ENCODE peak calls at places on chromosomes 6 and 20, in seven cellular contexts. One of them, this sample, is unnamed.

GRCh38 chr6:134015719-134016557 is 36.5 kb downstream of the SLC2A12 start:
- DNase-seq in fibroblast of lung: no peak
- DNase-seq in ascending aorta: no peak
- DNase-seq in A549: no peak
- DNase-seq in ovary: no peak
- DNase-seq in WTC11: no peak
- DNase-seq in foreskin fibroblast: no peak
- DNase-seq in this sample: no peak

GRCh38 chr6:149855040-149855654 is 9.0 kb downstream of the LRP11 start:
- DNase-seq in fibroblast of lung: peak
- DNase-seq in ascending aorta: no peak
- DNase-seq in A549: peak
- DNase-seq in ovary: no peak
- DNase-seq in WTC11: no peak
- DNase-seq in foreskin fibroblast: peak
- DNase-seq in this sample: no peak

GRCh38 chr20:58515240-58516212 is at the start of gene APCDD1L:
- DNase-seq in fibroblast of lung: peak
- DNase-seq in ascending aorta: peak
- DNase-seq in A549: no peak
- DNase-seq in ovary: no peak
- DNase-seq in WTC11: no peak
- DNase-seq in foreskin fibroblast: peak
- DNase-seq in this sample: no peak

GRCh38 chr6:85191656-85192055 is 258.2 kb upstream of the NT5E start:
- DNase-seq in fibroblast of lung: no peak
- DNase-seq in ascending aorta: no peak
- DNase-seq in A549: no peak
- DNase-seq in ovary: no peak
- DNase-seq in WTC11: no peak
- DNase-seq in foreskin fibroblast: peak
- DNase-seq in this sample: no peak

GRCh38 chr6:37503486-37503980 is 3.8 kb upstream of the CCDC167 start:
- DNase-seq in fibroblast of lung: no peak
- DNase-seq in ascending aorta: no peak
- DNase-seq in A549: no peak
- DNase-seq in ovary: no peak
- DNase-seq in WTC11: no peak
- DNase-seq in foreskin fibroblast: no peak
- DNase-seq in this sample: no peak

GRCh38 chr20:41286240-41286851 is 31.2 kb downstream of the ZHX3 start:
- DNase-seq in fibroblast of lung: no peak
- DNase-seq in ascending aorta: no peak
- DNase-seq in A549: no peak
- DNase-seq in ovary: no peak
- DNase-seq in WTC11: no peak
- DNase-seq in foreskin fibroblast: no peak
- DNase-seq in this sample: no peak

GRCh38 chr6:162728706-162729105 is 932 bp downstream of the PACRG start:
- DNase-seq in fibroblast of lung: no peak
- DNase-seq in ascending aorta: no peak
- DNase-seq in A549: no peak
- DNase-seq in ovary: no peak
- DNase-seq in WTC11: no peak
- DNase-seq in foreskin fibroblast: no peak
- DNase-seq in this sample: no peak

GRCh38 chr6:170031096-170031471 is 259.8 kb downstream of the DLL1 start:
- DNase-seq in fibroblast of lung: peak
- DNase-seq in ascending aorta: no peak
- DNase-seq in A549: no peak
- DNase-seq in ovary: no peak
- DNase-seq in WTC11: peak
- DNase-seq in foreskin fibroblast: no peak
- DNase-seq in this sample: no peak

GRCh38 chr6:100065348-100065747 is 71.3 kb upstream of the MCHR2 start:
- DNase-seq in fibroblast of lung: no peak
- DNase-seq in ascending aorta: no peak
- DNase-seq in A549: no peak
- DNase-seq in ovary: no peak
- DNase-seq in WTC11: no peak
- DNase-seq in foreskin fibroblast: no peak
- DNase-seq in this sample: no peak

GRCh38 chr6:13508711-13509705 is 21.6 kb upstream of the GFOD1 start:
- DNase-seq in fibroblast of lung: peak
- DNase-seq in ascending aorta: peak
- DNase-seq in A549: no peak
- DNase-seq in ovary: no peak
- DNase-seq in WTC11: no peak
- DNase-seq in foreskin fibroblast: peak
- DNase-seq in this sample: no peak
- TF ChIP-seq CTCF in fibroblast of lung: no peak
- TF ChIP-seq CTCF in ascending aorta: no peak
- TF ChIP-seq CTCF in A549: no peak
- TF ChIP-seq CTCF in ovary: no peak
- TF ChIP-seq CTCF in WTC11: no peak
- TF ChIP-seq CTCF in foreskin fibroblast: no peak
- TF ChIP-seq CTCF in this sample: no peak

GRCh38 chr6:41318648-41319565 is 16.5 kb upstream of the NCR2 start:
- DNase-seq in fibroblast of lung: peak
- DNase-seq in ascending aorta: peak
- DNase-seq in A549: peak
- DNase-seq in ovary: peak
- DNase-seq in WTC11: peak
- DNase-seq in foreskin fibroblast: peak
- DNase-seq in this sample: peak
- TF ChIP-seq CTCF in fibroblast of lung: peak
- TF ChIP-seq CTCF in ascending aorta: peak
- TF ChIP-seq CTCF in A549: peak
- TF ChIP-seq CTCF in ovary: peak
- TF ChIP-seq CTCF in WTC11: peak
- TF ChIP-seq CTCF in foreskin fibroblast: peak
- TF ChIP-seq CTCF in this sample: peak

GRCh38 chr6:25472314-25472713 is 179.7 kb upstream of the SCGN start:
- DNase-seq in fibroblast of lung: no peak
- DNase-seq in ascending aorta: no peak
- DNase-seq in A549: peak
- DNase-seq in ovary: no peak
- DNase-seq in WTC11: no peak
- DNase-seq in foreskin fibroblast: no peak
- DNase-seq in this sample: no peak
- TF ChIP-seq CTCF in fibroblast of lung: peak
- TF ChIP-seq CTCF in ascending aorta: no peak
- TF ChIP-seq CTCF in A549: no peak
- TF ChIP-seq CTCF in ovary: no peak
- TF ChIP-seq CTCF in WTC11: no peak
- TF ChIP-seq CTCF in foreskin fibroblast: peak
- TF ChIP-seq CTCF in this sample: peak

DNA sequence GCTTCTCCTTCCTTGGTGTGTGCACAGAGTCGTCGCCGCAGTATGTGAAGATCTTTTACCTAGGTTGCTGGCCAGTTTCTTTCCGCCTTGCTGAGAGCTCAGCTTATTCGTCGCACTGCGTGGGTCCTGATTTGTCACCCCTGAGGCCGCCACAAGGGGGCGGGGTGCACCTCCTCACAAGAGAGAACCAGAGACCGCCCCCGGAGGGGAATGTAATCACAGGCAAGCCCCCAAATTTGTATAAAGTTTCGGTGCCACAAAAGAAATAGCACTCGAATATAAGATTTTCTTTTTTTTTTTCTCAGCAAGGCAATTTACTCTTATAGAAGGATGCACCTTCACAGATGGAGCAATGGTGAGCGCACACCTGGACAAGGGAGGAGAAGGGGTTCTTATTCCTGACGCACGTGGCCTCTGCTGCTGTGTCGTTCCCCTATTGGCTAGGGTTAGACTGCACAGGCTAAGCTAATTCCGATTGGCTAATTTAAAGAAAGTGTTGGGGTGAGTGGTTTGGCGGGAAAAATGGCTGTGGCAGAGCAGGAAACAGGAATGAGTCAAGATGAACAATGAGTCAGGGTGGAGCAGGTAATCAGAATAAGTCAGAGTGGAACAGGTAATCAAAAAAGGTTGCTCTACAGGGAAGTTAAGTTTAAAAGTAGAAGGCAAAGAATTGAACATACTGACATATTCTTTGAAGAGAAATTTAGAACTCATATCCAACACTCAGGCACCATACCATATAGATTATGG is 19.5 kb downstream of the NCOA3 start:
- DNase-seq in fibroblast of lung: no peak
- DNase-seq in ascending aorta: no peak
- DNase-seq in A549: no peak
- DNase-seq in ovary: no peak
- DNase-seq in WTC11: peak
- DNase-seq in foreskin fibroblast: no peak
- DNase-seq in this sample: no peak
- TF ChIP-seq CTCF in fibroblast of lung: peak
- TF ChIP-seq CTCF in ascending aorta: no peak
- TF ChIP-seq CTCF in A549: no peak
- TF ChIP-seq CTCF in ovary: no peak
- TF ChIP-seq CTCF in WTC11: peak
- TF ChIP-seq CTCF in foreskin fibroblast: no peak
- TF ChIP-seq CTCF in this sample: no peak

DNA sequence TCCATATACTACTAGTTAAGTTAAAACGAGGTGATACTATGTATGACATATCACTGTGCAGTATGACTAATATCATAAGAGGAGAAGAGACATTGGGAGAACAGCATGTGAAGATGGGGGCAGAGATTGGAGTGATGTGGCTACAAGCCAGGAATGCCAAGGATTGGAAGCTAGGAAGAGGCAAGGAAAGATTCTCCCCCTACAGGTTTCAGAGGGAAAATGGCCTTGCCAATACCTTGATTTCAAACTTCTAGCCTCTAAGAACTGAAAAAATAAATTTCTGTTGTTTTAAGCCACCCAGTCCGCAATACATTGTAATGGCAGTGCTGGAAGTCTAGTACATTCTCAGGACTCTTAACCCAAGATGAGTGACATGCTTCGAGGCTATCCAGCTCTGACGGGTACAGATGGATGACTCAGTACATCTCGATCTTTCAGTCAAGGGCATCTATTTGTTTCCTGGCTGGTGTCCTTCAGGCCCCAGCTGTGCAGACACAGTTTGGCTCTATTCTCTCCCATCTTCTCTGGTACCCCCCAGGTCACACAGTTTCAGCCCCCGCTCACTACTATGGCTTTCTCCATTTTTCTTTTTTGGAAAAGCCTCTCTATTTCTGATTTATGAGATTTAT is 55.5 kb upstream of the THEMIS start:
- DNase-seq in fibroblast of lung: no peak
- DNase-seq in ascending aorta: no peak
- DNase-seq in A549: no peak
- DNase-seq in ovary: no peak
- DNase-seq in WTC11: no peak
- DNase-seq in foreskin fibroblast: no peak
- DNase-seq in this sample: no peak
- TF ChIP-seq CTCF in fibroblast of lung: peak
- TF ChIP-seq CTCF in ascending aorta: no peak
- TF ChIP-seq CTCF in A549: no peak
- TF ChIP-seq CTCF in ovary: no peak
- TF ChIP-seq CTCF in WTC11: no peak
- TF ChIP-seq CTCF in foreskin fibroblast: peak
- TF ChIP-seq CTCF in this sample: no peak

DNA sequence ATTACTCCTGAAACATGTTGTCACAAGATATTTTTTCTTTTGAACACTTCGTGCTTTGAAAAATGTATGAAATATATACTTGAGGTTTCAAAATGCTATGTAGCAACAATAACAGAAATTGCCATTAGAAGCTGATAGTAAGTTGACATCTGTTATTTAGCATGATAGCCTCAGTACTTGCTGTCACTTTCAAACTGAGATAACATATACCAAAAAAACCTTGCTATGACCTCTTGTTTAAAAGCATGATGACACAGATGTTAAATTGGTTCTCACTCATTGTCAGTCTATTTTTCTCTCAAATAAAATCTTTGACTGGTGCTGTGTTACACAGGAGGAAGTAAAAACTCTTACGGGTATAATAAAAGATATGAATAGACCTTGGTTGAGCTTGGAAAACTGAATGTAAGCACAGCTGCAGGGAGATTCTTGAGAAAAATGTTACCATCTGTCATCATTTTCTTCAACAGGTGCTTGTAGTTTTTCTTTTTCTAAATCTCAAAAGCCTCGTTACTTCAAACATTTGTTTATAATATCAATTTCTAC is 18.6 kb downstream of the MOXD1 start:
- DNase-seq in fibroblast of lung: no peak
- DNase-seq in ascending aorta: no peak
- DNase-seq in A549: no peak
- DNase-seq in ovary: no peak
- DNase-seq in WTC11: no peak
- DNase-seq in foreskin fibroblast: no peak
- DNase-seq in this sample: no peak
- TF ChIP-seq CTCF in fibroblast of lung: no peak
- TF ChIP-seq CTCF in ascending aorta: no peak
- TF ChIP-seq CTCF in A549: no peak
- TF ChIP-seq CTCF in ovary: no peak
- TF ChIP-seq CTCF in WTC11: no peak
- TF ChIP-seq CTCF in foreskin fibroblast: no peak
- TF ChIP-seq CTCF in this sample: no peak

DNA sequence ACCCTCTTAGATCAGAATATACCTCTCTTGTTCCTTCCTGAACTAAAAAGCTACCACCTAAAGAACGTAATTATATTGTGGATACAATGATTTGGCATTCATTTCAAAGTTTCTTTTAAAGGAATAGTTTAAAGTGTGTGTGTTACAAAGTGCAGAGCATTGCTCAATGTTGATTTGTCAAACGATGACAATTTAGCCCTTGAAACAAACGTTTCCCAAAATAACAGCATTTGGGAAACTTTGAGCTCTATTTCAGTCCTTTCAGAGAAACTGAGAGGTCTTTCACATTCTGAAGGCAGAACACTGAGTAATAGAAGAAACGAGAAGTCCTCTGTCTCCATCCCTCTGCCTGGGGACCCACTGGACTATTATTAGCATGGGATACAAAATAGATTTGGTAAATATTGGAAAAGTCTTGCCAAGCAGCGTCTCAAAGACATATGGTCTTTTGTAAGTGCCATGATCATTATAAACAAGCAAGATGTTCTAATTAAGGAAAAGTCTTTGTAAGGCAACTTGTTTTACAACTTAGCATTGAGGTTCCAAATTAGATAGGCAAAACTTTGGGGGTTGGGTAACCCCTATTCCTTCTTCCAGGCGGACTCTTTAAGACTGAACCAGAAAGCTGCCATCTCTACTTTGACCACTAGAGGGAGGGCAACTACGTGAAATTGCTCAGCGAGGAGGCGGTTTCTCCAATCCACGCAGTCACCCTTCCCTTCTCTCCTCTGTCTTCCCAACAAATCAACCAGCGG is 208.8 kb downstream of the RNF144B start:
- DNase-seq in fibroblast of lung: peak
- DNase-seq in ascending aorta: peak
- DNase-seq in A549: peak
- DNase-seq in ovary: peak
- DNase-seq in WTC11: peak
- DNase-seq in foreskin fibroblast: peak
- DNase-seq in this sample: peak
- TF ChIP-seq CTCF in fibroblast of lung: peak
- TF ChIP-seq CTCF in ascending aorta: peak
- TF ChIP-seq CTCF in A549: peak
- TF ChIP-seq CTCF in ovary: peak
- TF ChIP-seq CTCF in WTC11: peak
- TF ChIP-seq CTCF in foreskin fibroblast: peak
- TF ChIP-seq CTCF in this sample: peak

GRCh38 chr20:11522359-11522758 is 395.3 kb upstream of the BTBD3 start:
- DNase-seq in fibroblast of lung: no peak
- DNase-seq in ascending aorta: no peak
- DNase-seq in A549: no peak
- DNase-seq in ovary: no peak
- DNase-seq in WTC11: no peak
- DNase-seq in foreskin fibroblast: no peak
- DNase-seq in this sample: no peak
- TF ChIP-seq CTCF in fibroblast of lung: no peak
- TF ChIP-seq CTCF in ascending aorta: no peak
- TF ChIP-seq CTCF in A549: no peak
- TF ChIP-seq CTCF in ovary: no peak
- TF ChIP-seq CTCF in WTC11: no peak
- TF ChIP-seq CTCF in foreskin fibroblast: no peak
- TF ChIP-seq CTCF in this sample: no peak